ENCODE peak calls at places on chromosomes 3 and 15, in seven cellular contexts. One of them, this sample, is unnamed.

GRCh38 chr3:170809975-170810357 is 60.0 kb downstream of the RPL22L1 start:
- DNase-seq in activated CD4-positive, alpha-beta T cell treated with anti-CD3 and anti-CD28 coated beads for 1 hour: no peak
- DNase-seq in heart left ventricle: no peak
- DNase-seq in C1 segment of cervical spinal cord: no peak
- DNase-seq in GM19239: no peak
- DNase-seq in activated CD8-positive, alpha-beta memory T cell treated with anti-CD3 and anti-CD28 coated beads for 4 hours: no peak
- DNase-seq in NCI-H748 treated with DMSO at 0.1 percent for 48 hours: no peak
- DNase-seq in this sample: no peak

GRCh38 chr3:61524933-61525332 is 36.4 kb upstream of the PTPRG start:
- DNase-seq in GM19239: no peak
- DNase-seq in heart left ventricle: no peak
- DNase-seq in C1 segment of cervical spinal cord: no peak
- DNase-seq in NCI-H748 treated with DMSO at 0.1 percent for 48 hours: no peak
- DNase-seq in activated CD8-positive, alpha-beta memory T cell treated with anti-CD3 and anti-CD28 coated beads for 4 hours: no peak
- DNase-seq in activated CD4-positive, alpha-beta T cell treated with anti-CD3 and anti-CD28 coated beads for 1 hour: no peak
- DNase-seq in this sample: no peak

GRCh38 chr15:45399381-45400212 is 21.3 kb upstream of the GATM start:
- DNase-seq in activated CD4-positive, alpha-beta T cell treated with anti-CD3 and anti-CD28 coated beads for 1 hour: no peak
- DNase-seq in activated CD8-positive, alpha-beta memory T cell treated with anti-CD3 and anti-CD28 coated beads for 4 hours: no peak
- DNase-seq in NCI-H748 treated with DMSO at 0.1 percent for 48 hours: peak
- DNase-seq in GM19239: no peak
- DNase-seq in C1 segment of cervical spinal cord: peak
- DNase-seq in heart left ventricle: no peak
- DNase-seq in this sample: no peak

GRCh38 chr15:60363024-60363674 is 34.6 kb downstream of the ANXA2 start:
- DNase-seq in heart left ventricle: no peak
- DNase-seq in NCI-H748 treated with DMSO at 0.1 percent for 48 hours: no peak
- DNase-seq in C1 segment of cervical spinal cord: no peak
- DNase-seq in activated CD8-positive, alpha-beta memory T cell treated with anti-CD3 and anti-CD28 coated beads for 4 hours: no peak
- DNase-seq in activated CD4-positive, alpha-beta T cell treated with anti-CD3 and anti-CD28 coated beads for 1 hour: no peak
- DNase-seq in GM19239: no peak
- DNase-seq in this sample: no peak

GRCh38 chr15:70856884-70857546 is 3.1 kb upstream of the LARP6 start:
- DNase-seq in NCI-H748 treated with DMSO at 0.1 percent for 48 hours: no peak
- DNase-seq in GM19239: no peak
- DNase-seq in heart left ventricle: peak
- DNase-seq in activated CD4-positive, alpha-beta T cell treated with anti-CD3 and anti-CD28 coated beads for 1 hour: no peak
- DNase-seq in C1 segment of cervical spinal cord: no peak
- DNase-seq in activated CD8-positive, alpha-beta memory T cell treated with anti-CD3 and anti-CD28 coated beads for 4 hours: no peak
- DNase-seq in this sample: no peak

GRCh38 chr3:133136114-133137041 is 98.2 kb downstream of the TMEM108 start:
- DNase-seq in activated CD8-positive, alpha-beta memory T cell treated with anti-CD3 and anti-CD28 coated beads for 4 hours: no peak
- DNase-seq in heart left ventricle: no peak
- DNase-seq in GM19239: peak
- DNase-seq in C1 segment of cervical spinal cord: no peak
- DNase-seq in NCI-H748 treated with DMSO at 0.1 percent for 48 hours: peak
- DNase-seq in activated CD4-positive, alpha-beta T cell treated with anti-CD3 and anti-CD28 coated beads for 1 hour: no peak
- DNase-seq in this sample: peak

GRCh38 chr3:183918178-183918577 is 33.5 kb upstream of the PARL start:
- DNase-seq in activated CD8-positive, alpha-beta memory T cell treated with anti-CD3 and anti-CD28 coated beads for 4 hours: no peak
- DNase-seq in C1 segment of cervical spinal cord: no peak
- DNase-seq in activated CD4-positive, alpha-beta T cell treated with anti-CD3 and anti-CD28 coated beads for 1 hour: no peak
- DNase-seq in NCI-H748 treated with DMSO at 0.1 percent for 48 hours: no peak
- DNase-seq in heart left ventricle: no peak
- DNase-seq in GM19239: no peak
- DNase-seq in this sample: no peak

GRCh38 chr3:101143002-101143401 is 149.8 kb upstream of the ABI3BP start:
- DNase-seq in heart left ventricle: no peak
- DNase-seq in GM19239: no peak
- DNase-seq in activated CD8-positive, alpha-beta memory T cell treated with anti-CD3 and anti-CD28 coated beads for 4 hours: no peak
- DNase-seq in NCI-H748 treated with DMSO at 0.1 percent for 48 hours: no peak
- DNase-seq in activated CD4-positive, alpha-beta T cell treated with anti-CD3 and anti-CD28 coated beads for 1 hour: no peak
- DNase-seq in C1 segment of cervical spinal cord: peak
- DNase-seq in this sample: no peak

GRCh38 chr3:163622384-163622783 is 1455.9 kb downstream of the SI start:
- DNase-seq in C1 segment of cervical spinal cord: no peak
- DNase-seq in activated CD8-positive, alpha-beta memory T cell treated with anti-CD3 and anti-CD28 coated beads for 4 hours: no peak
- DNase-seq in activated CD4-positive, alpha-beta T cell treated with anti-CD3 and anti-CD28 coated beads for 1 hour: no peak
- DNase-seq in heart left ventricle: no peak
- DNase-seq in NCI-H748 treated with DMSO at 0.1 percent for 48 hours: no peak
- DNase-seq in GM19239: no peak
- DNase-seq in this sample: no peak